ENCODE peak calls at places on chromosome 18, in four cellular contexts. R is transverse colon, Q is thyroid gland, H is GM23248. Y is an unnamed sample.

GRCh38 chr18:69071680-69072079 is 273.8 kb downstream of the CCDC102B start:
- DNase-seq in R (no peak), Q (no peak), H (no peak), Y (no peak)

GRCh38 chr18:43665239-43665788 is 388.0 kb upstream of the SYT4 start:
- DNase-seq in R (no peak), Q (no peak), H (peak), Y (no peak)

GRCh38 chr18:44388347-44388746 is 292.3 kb upstream of the SETBP1 start:
- DNase-seq in R (no peak), Q (no peak), H (no peak), Y (no peak)

GRCh38 chr18:3453540-3454364 is 3.8 kb downstream of the TGIF1 start:
- DNase-seq in R (peak), Q (peak), H (peak), Y (no peak)

GRCh38 chr18:65725421-65726050 is 25.3 kb upstream of the CDH7 start:
- DNase-seq in R (peak), Q (peak), H (no peak), Y (no peak)

GRCh38 chr18:9475643-9476580 is 599 bp downstream of the RALBP1 start:
- DNase-seq in R (no peak), Q (peak), H (peak), Y (no peak)

GRCh38 chr18:48137354-48138208 is 207.1 kb upstream of the SMAD2 start:
- DNase-seq in R (peak), Q (peak), H (no peak), Y (no peak)

GRCh38 chr18:56702946-56703345 is 51.8 kb downstream of the WDR7 start:
- DNase-seq in R (no peak), Q (no peak), H (peak), Y (no peak)

GRCh38 chr18:42586603-42587002 is 528.9 kb downstream of the RIT2 start:
- DNase-seq in R (no peak), Q (no peak), H (no peak), Y (no peak)

GRCh38 chr18:47036298-47036874 is 965 bp upstream of the ELOA2 start:
- DNase-seq in R (no peak), Q (no peak), H (peak), Y (no peak)

GRCh38 chr18:59837586-59837985 is 62.2 kb upstream of the PMAIP1 start:
- DNase-seq in R (peak), Q (peak), H (peak), Y (no peak)

GRCh38 chr18:11179959-11180519 is 30.7 kb upstream of the PIEZO2 start:
- DNase-seq in R (no peak), Q (no peak), H (no peak), Y (no peak)

GRCh38 chr18:42069036-42069435 is 114.0 kb downstream of the PIK3C3 start:
- DNase-seq in R (no peak), Q (no peak), H (no peak), Y (no peak)

GRCh38 chr18:46073474-46074331 is 1.6 kb upstream of the PSTPIP2 start:
- DNase-seq in R (peak), Q (peak), H (peak), Y (peak)

GRCh38 chr18:28108801-28109200 is 68.1 kb downstream of the CDH2 start:
- DNase-seq in R (no peak), Q (no peak), H (peak), Y (no peak)

GRCh38 chr18:56637897-56638231 is 528 bp downstream of the TXNL1 start:
- DNase-seq in R (peak), Q (peak), H (no peak), Y (no peak)

GRCh38 chr18:77749189-77749588 is 499.5 kb downstream of the GALR1 start:
- DNase-seq in R (no peak), Q (no peak), H (peak), Y (no peak)

GRCh38 chr18:5417342-5417741 is 121.8 kb upstream of the ZBTB14 start:
- DNase-seq in R (no peak), Q (no peak), H (peak), Y (peak)

GRCh38 chr18:79587298-79588125 is 92.1 kb upstream of the CTDP1 start:
- DNase-seq in R (peak), Q (peak), H (no peak), Y (no peak)

GRCh38 chr18:72181241-72181764 is 362.8 kb downstream of the CBLN2 start:
- DNase-seq in R (no peak), Q (no peak), H (no peak), Y (no peak)

GRCh38 chr18:68177807-68178702 is 536.9 kb downstream of the TMX3 start:
- DNase-seq in R (no peak), Q (no peak), H (peak), Y (no peak)

GRCh38 chr18:24530630-24531111 is 70.2 kb downstream of the HRH4 start:
- DNase-seq in R (no peak), Q (no peak), H (peak), Y (peak)

GRCh38 chr18:54775686-54776085 is 52.6 kb upstream of the RAB27B start:
- DNase-seq in R (no peak), Q (no peak), H (peak), Y (no peak)

GRCh38 chr18:69935319-69936190 is 12.1 kb downstream of the CD226 start:
- DNase-seq in R (peak), Q (peak), H (peak), Y (no peak)

GRCh38 chr18:28494151-28494550 is 317.2 kb upstream of the CDH2 start:
- DNase-seq in R (no peak), Q (no peak), H (peak), Y (no peak)

GRCh38 chr18:62672600-62672999 is 42.7 kb upstream of the PHLPP1 start:
- DNase-seq in R (no peak), Q (no peak), H (no peak), Y (no peak)

GRCh38 chr18:22193466-22193865 is 24.1 kb downstream of the GATA6 start:
- DNase-seq in R (peak), Q (no peak), H (no peak), Y (no peak)

GRCh38 chr18:966095-967036 is 61.7 kb downstream of the ADCYAP1 start:
- DNase-seq in R (no peak), Q (no peak), H (no peak), Y (no peak)

GRCh38 chr18:60892441-60892840 is 440.8 kb upstream of the CDH20 start:
- DNase-seq in R (no peak), Q (no peak), H (peak), Y (no peak)

GRCh38 chr18:45745817-45746461 is 22.0 kb downstream of the SLC14A1 start:
- DNase-seq in R (no peak), Q (no peak), H (no peak), Y (no peak)

GRCh38 chr18:48545690-48546365 is 7.0 kb downstream of the CTIF start:
- DNase-seq in R (peak), Q (no peak), H (peak), Y (peak)

GRCh38 chr18:23703057-23703986 is 14.1 kb downstream of the LAMA3 start:
- DNase-seq in R (no peak), Q (no peak), H (peak), Y (no peak)

GRCh38 chr18:52439457-52439856 is 99.5 kb downstream of the DCC start:
- DNase-seq in R (no peak), Q (no peak), H (no peak), Y (no peak)

GRCh38 chr18:76412818-76413565 is 82.0 kb downstream of the ZNF516 start:
- DNase-seq in R (peak), Q (no peak), H (peak), Y (no peak)

GRCh38 chr18:76564117-76564516 is 69.1 kb upstream of the ZNF516 start:
- DNase-seq in R (no peak), Q (no peak), H (peak), Y (no peak)

GRCh38 chr18:41660654-41661053 is 294.4 kb upstream of the PIK3C3 start:
- DNase-seq in R (no peak), Q (no peak), H (no peak), Y (no peak)

GRCh38 chr18:71028285-71028762 is 739.5 kb downstream of the SOCS6 start:
- DNase-seq in R (no peak), Q (no peak), H (no peak), Y (peak)

GRCh38 chr18:54127759-54128378 is 96.6 kb downstream of the MBD2 start:
- DNase-seq in R (no peak), Q (no peak), H (peak), Y (peak)

DNA sequence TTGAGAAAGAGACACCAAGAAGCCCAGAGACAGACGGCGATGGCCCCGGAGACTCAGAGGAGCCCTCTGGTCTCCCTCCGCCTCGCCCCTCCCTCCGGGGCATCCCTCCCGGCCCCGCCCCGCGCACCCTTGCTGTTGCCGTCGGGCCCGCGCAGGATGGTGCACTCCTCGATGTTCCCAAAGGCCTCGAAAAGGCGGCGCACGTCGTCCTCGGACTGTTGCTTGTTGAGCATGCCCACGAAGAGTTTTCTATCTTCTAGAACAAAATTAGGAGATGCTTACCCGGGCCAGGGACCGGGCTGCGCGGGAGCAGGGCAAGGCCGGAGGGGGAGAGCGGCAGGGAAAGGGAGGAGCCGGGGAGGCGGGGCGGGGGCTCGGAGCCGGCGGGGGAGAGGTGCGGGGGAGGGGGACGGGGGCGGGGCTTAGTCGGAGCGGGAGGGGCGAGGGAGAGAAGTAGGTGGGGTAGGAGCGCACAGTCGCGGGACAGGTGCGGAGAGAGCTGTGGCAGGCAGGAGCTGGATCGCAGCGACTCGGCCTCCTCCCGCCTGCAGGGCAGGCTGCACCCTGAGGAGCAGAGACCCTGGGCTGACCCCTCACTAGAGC is 290.5 kb downstream of the CELF4 start:
- DNase-seq in R (no peak), Q (no peak), H (no peak), Y (no peak)
- H3K4me3 ChIP-seq in R (no peak), Q (no peak), H (no peak), Y (no peak)

GRCh38 chr18:13382683-13382989 is 164.1 kb downstream of the LDLRAD4 start:
- DNase-seq in R (no peak), Q (no peak), H (no peak), Y (no peak)
- H3K4me3 ChIP-seq in R (no peak), Q (no peak), H (no peak), Y (no peak)

GRCh38 chr18:58338961-58339722 is 289.7 kb downstream of the ALPK2 start:
- DNase-seq in R (no peak), Q (peak), H (no peak), Y (no peak)
- H3K4me3 ChIP-seq in R (no peak), Q (no peak), H (no peak), Y (no peak)

DNA sequence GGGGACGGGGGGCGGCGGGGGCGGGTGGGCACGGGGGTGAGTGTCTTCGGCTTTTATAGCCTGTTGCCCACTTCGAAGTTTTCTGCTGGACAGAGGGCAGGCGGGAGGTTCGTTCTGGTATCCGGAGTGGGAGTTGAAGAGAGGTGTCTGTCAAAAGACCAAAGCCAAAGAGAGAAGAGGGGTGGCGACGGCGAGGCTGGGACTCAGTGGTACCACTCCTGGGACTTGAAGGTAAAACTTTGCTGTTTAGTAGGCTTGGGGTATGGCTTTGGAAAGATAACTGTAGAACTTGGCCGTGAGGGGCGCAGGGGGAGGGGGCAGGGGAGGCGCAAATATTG is 215.8 kb upstream of the DTNA start:
- DNase-seq in R (no peak), Q (peak), H (no peak), Y (peak)
- H3K4me3 ChIP-seq in R (peak), Q (peak), H (no peak), Y (peak)

Y was measured in dorsolateral prefrontal cortex.